ENCODE peak calls at places on chromosomes 3 and 15, in six cellular contexts. Z, F, S, G, N and W are unnamed samples.

GRCh38 chr15:64740361-64741170 is 34.8 kb downstream of the RBPMS2 start:
- DNase-seq in Z (no peak), F (peak; percentile 86), S (peak; percentile 77), G (peak; percentile 31), N (no peak), W (no peak)

GRCh38 chr15:78006567-78007205 is 70.8 kb downstream of the TBC1D2B start:
- DNase-seq in Z (peak; percentile 90), F (no peak), S (no peak), G (no peak), N (peak; percentile 90), W (peak; percentile 82)

GRCh38 chr3:192444096-192444790 is 283.1 kb downstream of the FGF12 start:
- DNase-seq in Z (peak; percentile 65), F (peak; percentile 75), S (peak; percentile 53), G (peak; percentile 41), N (peak; percentile 66), W (peak; percentile 61)

GRCh38 chr3:16849240-16849639 is 35.5 kb upstream of the PLCL2 start:
- DNase-seq in Z (no peak), F (peak; percentile 46), S (peak; percentile 2), G (peak; percentile 52), N (peak; percentile 45), W (peak; percentile 75)

GRCh38 chr15:101027920-101028319 is 108.8 kb downstream of the LRRK1 start:
- DNase-seq in Z (no peak), F (no peak), S (no peak), G (no peak), N (no peak), W (no peak)

GRCh38 chr3:58135712-58136543 is 74.8 kb downstream of the DNASE1L3 start:
- DNase-seq in Z (no peak), F (no peak), S (no peak), G (no peak), N (no peak), W (peak; percentile 90)

GRCh38 chr3:14256561-14257342 is 78.1 kb downstream of the LSM3 start:
- DNase-seq in Z (no peak), F (peak; percentile 61), S (no peak), G (no peak), N (no peak), W (peak; percentile 84)

GRCh38 chr3:194133661-194134230 is 2.2 kb upstream of the HES1 start:
- DNase-seq in Z (peak; percentile 77), F (peak; percentile 75), S (peak; percentile 55), G (peak; percentile 67), N (peak; percentile 63), W (peak; percentile 78)

GRCh38 chr15:63610209-63610841 is 13.1 kb downstream of the FBXL22 start:
- DNase-seq in Z (peak; percentile 47), F (peak; percentile 67), S (peak; percentile 82), G (peak; percentile 65), N (peak; percentile 68), W (peak; percentile 75)

GRCh38 chr3:32391643-32392529 is at the start of gene CMTM7:
- DNase-seq in Z (peak; percentile 80), F (peak; percentile 72), S (peak; percentile 35), G (peak; percentile 71), N (peak; percentile 80), W (peak; percentile 76)

GRCh38 chr15:76147906-76148553 is 88.2 kb downstream of the TMEM266 start:
- DNase-seq in Z (peak; percentile 74), F (peak; percentile 77), S (peak; percentile 29), G (peak; percentile 64), N (peak; percentile 63), W (peak; percentile 67)

GRCh38 chr15:47885921-47886320 is 168.6 kb downstream of the SEMA6D start:
- DNase-seq in Z (no peak), F (no peak), S (peak; percentile 28), G (no peak), N (no peak), W (no peak)

GRCh38 chr15:74043425-74044266 is 38.7 kb downstream of the GOLGA6A start:
- DNase-seq in Z (no peak), F (no peak), S (no peak), G (no peak), N (no peak), W (no peak)
- H3K27ac ChIP-seq in Z (no peak overlapping the region), F (peak overlapping the region; percentile 30), S (no peak overlapping the region), G (peak overlapping the region; percentile 55), N (no peak overlapping the region), W (peak overlapping the region; percentile 54)

GRCh38 chr15:40320931-40321371 is 2.5 kb upstream of the INAFM2 start:
- DNase-seq in Z (no peak), F (peak; percentile 41), S (peak; percentile 67), G (no peak), N (peak; percentile 70), W (no peak)
- H3K27ac ChIP-seq in Z (no peak overlapping the region), F (no peak overlapping the region), S (no peak overlapping the region), G (peak overlapping the region; percentile 64), N (no peak overlapping the region), W (no peak overlapping the region)

GRCh38 chr3:46988616-46989015 is 9.2 kb downstream of the NBEAL2 start:
- DNase-seq in Z (no peak), F (no peak), S (no peak), G (no peak), N (no peak), W (no peak)
- H3K27ac ChIP-seq in Z (no peak overlapping the region), F (no peak overlapping the region), S (no peak overlapping the region), G (no peak overlapping the region), N (no peak overlapping the region), W (no peak overlapping the region)

DNA sequence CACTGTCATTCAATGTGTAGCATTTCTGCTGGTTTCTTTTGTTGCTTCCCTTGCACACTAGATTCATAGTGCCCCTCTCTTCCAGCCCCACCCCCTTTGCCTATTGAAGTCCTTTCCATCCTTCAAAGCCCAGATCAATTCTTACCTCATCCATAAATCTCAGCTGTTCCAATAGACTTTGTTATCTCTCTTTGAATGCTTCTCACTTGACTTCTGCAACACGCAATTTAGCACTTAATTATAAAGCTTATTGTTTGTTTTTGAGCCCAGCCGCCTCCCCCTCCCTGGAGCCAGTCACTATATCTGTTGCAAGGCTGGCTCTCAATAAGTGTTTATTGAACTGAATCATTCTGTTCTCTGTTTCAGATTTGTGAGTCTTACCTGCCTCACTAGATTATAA is 174.6 kb upstream of the TBL1XR1 start:
- DNase-seq in Z (no peak), F (no peak), S (no peak), G (no peak), N (no peak), W (no peak)
- H3K27ac ChIP-seq in Z (no peak overlapping the region), F (no peak overlapping the region), S (no peak overlapping the region), G (no peak overlapping the region), N (no peak overlapping the region), W (no peak overlapping the region)

DNA sequence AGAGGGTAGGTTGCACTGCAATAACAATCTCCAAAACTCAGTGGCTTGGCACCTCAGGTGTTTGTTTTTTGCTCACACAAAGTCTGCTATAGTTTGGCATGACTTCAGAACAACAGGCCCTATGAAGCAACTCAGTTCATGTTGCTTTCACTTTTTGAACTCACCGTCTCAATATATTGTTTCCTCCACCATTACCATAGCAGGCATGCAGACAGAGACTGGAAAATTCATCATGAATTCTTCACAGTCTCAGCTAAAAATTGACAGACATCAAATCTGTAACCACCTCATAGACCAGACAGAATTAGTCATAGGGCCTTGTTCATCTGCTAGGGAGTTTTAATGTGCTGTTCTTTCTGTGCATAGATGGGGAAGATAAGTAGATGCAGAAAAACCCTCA is 161.4 kb upstream of the POU1F1 start:
- DNase-seq in Z (no peak), F (no peak), S (no peak), G (no peak), N (no peak), W (no peak)
- H3K27ac ChIP-seq in Z (no peak overlapping the region), F (no peak overlapping the region), S (no peak overlapping the region), G (no peak overlapping the region), N (no peak overlapping the region), W (no peak overlapping the region)

GRCh38 chr3:100032262-100032661 is 82.0 kb downstream of the FILIP1L start:
- DNase-seq in Z (no peak), F (no peak), S (peak; percentile 90), G (no peak), N (no peak), W (no peak)
- H3K27ac ChIP-seq in Z (peak overlapping the region; percentile 52), F (peak overlapping the region; percentile 16), S (no peak overlapping the region), G (peak overlapping the region; percentile 81), N (no peak overlapping the region), W (no peak overlapping the region)